ENCODE peak calls at places on chromosomes 4 and X, in eight cellular contexts. U is GM03348; B is fibroblast of pulmonary artery; H is stimulated activated CD4-positive, alpha-beta T cell treated with anti-CD3 and anti-CD28 coated beads, Interleukin-4, amount 100 ng/mL, for 4 hours; Z is BE2C; G is Peyer's patch; Q is choroid plexus epithelial cell; R is progenitor cell of endocrine pancreas. I is an unnamed sample.
A peak's percentile ranks its signal among the peaks of the same experiment; 100 is the strongest.

GRCh38 chr4:99653921-99654890 is 3.4 kb downstream of the C4orf54 start:
- DNase-seq in U (no peak), B (no peak), H (no peak), Z (no peak), G (no peak), Q (no peak), R (no peak), I (no peak)

GRCh38 chr4:55887594-55887993 is 34.1 kb downstream of the EXOC1 start:
- DNase-seq in U (no peak), B (peak; percentile 8), H (no peak), Z (no peak), G (no peak), Q (no peak), R (no peak), I (no peak)

GRCh38 chrX:30793075-30793766 is 95.8 kb downstream of the TAB3 start:
- DNase-seq in U (no peak), B (no peak), H (no peak), Z (no peak), G (no peak), Q (no peak), R (no peak), I (no peak)

GRCh38 chr4:138181288-138181687 is 60.9 kb downstream of the SLC7A11 start:
- DNase-seq in U (no peak), B (peak; percentile 75), H (no peak), Z (no peak), G (no peak), Q (peak; percentile 97), R (no peak), I (no peak)

GRCh38 chr4:6019316-6020263 is 1.4 kb upstream of the C4orf50 start:
- DNase-seq in U (peak; percentile 72), B (peak; percentile 53), H (no peak), Z (peak; percentile 55), G (no peak), Q (peak; percentile 52), R (peak; percentile 37), I (no peak)

GRCh38 chr4:100848865-100849264 is 331.0 kb upstream of the EMCN start:
- DNase-seq in U (no peak), B (no peak), H (no peak), Z (no peak), G (no peak), Q (no peak), R (no peak), I (no peak)

GRCh38 chr4:108492816-108493595 is 127.4 kb upstream of the RPL34 start:
- DNase-seq in U (peak; percentile 17), B (no peak), H (peak; percentile 14), Z (peak; percentile 69), G (peak; percentile 52), Q (peak; percentile 39), R (peak; percentile 15), I (no peak)

GRCh38 chr4:99693164-99693563 is 35.5 kb upstream of the C4orf54 start:
- DNase-seq in U (no peak), B (no peak), H (no peak), Z (no peak), G (no peak), Q (no peak), R (no peak), I (no peak)

GRCh38 chrX:10350991-10351390 is 194.2 kb downstream of the CLCN4 start:
- DNase-seq in U (peak; percentile 21), B (no peak), H (no peak), Z (no peak), G (no peak), Q (no peak), R (no peak), I (no peak)

GRCh38 chrX:50618788-50619558 is 148.3 kb upstream of the DGKK start:
- DNase-seq in U (peak; percentile 35), B (peak; percentile 50), H (no peak), Z (no peak), G (no peak), Q (peak; percentile 33), R (no peak), I (no peak)

GRCh38 chrX:68929332-68930150 is 100.7 kb downstream of the EFNB1 start:
- DNase-seq in U (peak; percentile 60), B (peak; percentile 80), H (no peak), Z (peak; percentile 30), G (no peak), Q (peak; percentile 78), R (no peak), I (no peak)

GRCh38 chrX:87900320-87900908 is 382.8 kb downstream of the KLHL4 start:
- DNase-seq in U (no peak), B (no peak), H (peak; percentile 1), Z (no peak), G (no peak), Q (no peak), R (no peak), I (no peak)

GRCh38 chr4:25703731-25704388 is 48.2 kb downstream of the SLC34A2 start:
- DNase-seq in U (peak; percentile 20), B (peak; percentile 37), H (no peak), Z (no peak), G (no peak), Q (no peak), R (no peak), I (no peak)

GRCh38 chrX:78366576-78366975 is 39.2 kb upstream of the CYSLTR1 start:
- DNase-seq in U (no peak), B (no peak), H (no peak), Z (no peak), G (no peak), Q (no peak), R (no peak), I (no peak)

GRCh38 chrX:9573282-9574106 is 108.6 kb downstream of the TBL1X start:
- DNase-seq in U (no peak), B (no peak), H (no peak), Z (no peak), G (peak; percentile 54), Q (no peak), R (no peak), I (no peak)

GRCh38 chr4:38290360-38290759 is 330.2 kb downstream of the PTTG2 start:
- DNase-seq in U (peak; percentile 12), B (peak; percentile 82), H (no peak), Z (no peak), G (no peak), Q (peak; percentile 71), R (no peak), I (no peak)

GRCh38 chr4:156420557-156420956 is 466.9 kb upstream of the CTSO start:
- DNase-seq in U (peak; percentile 29), B (peak; percentile 20), H (no peak), Z (no peak), G (no peak), Q (peak; percentile 43), R (no peak), I (no peak)

GRCh38 chr4:140281828-140282227 is 91.6 kb upstream of the SCOC start:
- DNase-seq in U (no peak), B (peak; percentile 43), H (no peak), Z (no peak), G (no peak), Q (no peak), R (no peak), I (no peak)

GRCh38 chr4:4603592-4603991 is 61.7 kb upstream of the STX18 start:
- DNase-seq in U (no peak), B (peak; percentile 50), H (no peak), Z (peak; percentile 51), G (no peak), Q (peak; percentile 52), R (no peak), I (no peak)

GRCh38 chr4:113673450-113673849 is 88.1 kb downstream of the CAMK2D start:
- DNase-seq in U (no peak), B (no peak), H (peak; percentile 63), Z (peak; percentile 67), G (no peak), Q (peak; percentile 21), R (no peak), I (no peak)

GRCh38 chrX:15349046-15349445 is 13.7 kb upstream of the PIGA start:
- DNase-seq in U (peak; percentile 30), B (peak; percentile 80), H (no peak), Z (peak; percentile 46), G (no peak), Q (peak; percentile 82), R (peak; percentile 15), I (no peak)

GRCh38 chr4:41052287-41052686 is 162.1 kb downstream of the APBB2 start:
- DNase-seq in U (no peak), B (no peak), H (no peak), Z (no peak), G (no peak), Q (no peak), R (no peak), I (no peak)

GRCh38 chrX:76148753-76149152 is 24.1 kb upstream of the PBDC1 start:
- DNase-seq in U (no peak), B (peak; percentile 32), H (peak; percentile 12), Z (peak; percentile 28), G (no peak), Q (peak; percentile 50), R (no peak), I (no peak)

GRCh38 chrX:82775426-82775825 is 732.7 kb upstream of the POU3F4 start:
- DNase-seq in U (no peak), B (no peak), H (no peak), Z (no peak), G (no peak), Q (no peak), R (no peak), I (no peak)

GRCh38 chr4:146520894-146521542 is 722 bp downstream of the SLC10A7 start:
- DNase-seq in U (peak; percentile 56), B (peak; percentile 65), H (no peak), Z (peak; percentile 25), G (peak; percentile 52), Q (peak; percentile 80), R (no peak), I (no peak)

GRCh38 chrX:290476-291166 is 9.4 kb downstream of the PLCXD1 start:
- DNase-seq in U (no peak), B (no peak), H (no peak), Z (no peak), G (no peak), Q (no peak), R (no peak), I (no peak)

GRCh38 chr4:148926861-148927260 is 484.6 kb upstream of the NR3C2 start:
- DNase-seq in U (peak; percentile 11), B (peak; percentile 4), H (no peak), Z (peak; percentile 77), G (peak; percentile 68), Q (peak; percentile 31), R (no peak), I (no peak)

GRCh38 chr4:176654565-176655216 is 138.0 kb downstream of the VEGFC start:
- DNase-seq in U (no peak), B (no peak), H (no peak), Z (no peak), G (no peak), Q (peak; percentile 20), R (no peak), I (no peak)

GRCh38 chrX:47247999-47248320 is 15.2 kb downstream of the USP11 start:
- DNase-seq in U (no peak), B (no peak), H (no peak), Z (no peak), G (no peak), Q (no peak), R (no peak), I (no peak)

GRCh38 chr4:110418641-110419040 is 57.3 kb upstream of the ENPEP start:
- DNase-seq in U (no peak), B (no peak), H (no peak), Z (peak; percentile 15), G (no peak), Q (no peak), R (no peak), I (no peak)

GRCh38 chrX:110415440-110416167 is 57.0 kb downstream of the RTL9 start:
- DNase-seq in U (no peak), B (no peak), H (no peak), Z (no peak), G (no peak), Q (no peak), R (no peak), I (no peak)

GRCh38 chrX:108167211-108167872 is 75.8 kb downstream of the ATG4A start:
- DNase-seq in U (peak; percentile 8), B (peak; percentile 67), H (no peak), Z (no peak), G (no peak), Q (peak; percentile 76), R (no peak), I (no peak)

GRCh38 chrX:79366888-79367749 is at the start of gene ITM2A:
- DNase-seq in U (peak; percentile 1), B (peak; percentile 7), H (peak; percentile 59), Z (peak; percentile 9), G (peak; percentile 51), Q (peak; percentile 13), R (no peak), I (no peak)

GRCh38 chr4:3253808-3254207 is 4.8 kb downstream of the MSANTD1 start:
- DNase-seq in U (no peak), B (no peak), H (no peak), Z (no peak), G (peak; percentile 25), Q (no peak), R (no peak), I (no peak)